ENCODE peak calls at places on chromosome 6, in eight cellular contexts. Y, P, Q, C, S, F, L and M are unnamed samples.
A peak's percentile ranks its signal among the peaks of the same experiment; 100 is the strongest.

GRCh38 chr6:30703821-30704220 is 13.0 kb upstream of the NRM start:
- DNase-seq in Y (no peak), P (no peak), Q (no peak), C (no peak), S (no peak), F (no peak), L (no peak), M (no peak)

GRCh38 chr6:90131614-90132423 is 164.8 kb downstream of the BACH2 start:
- DNase-seq in Y (peak; percentile 8), P (peak; percentile 44), Q (peak; percentile 77), C (peak; percentile 84), S (no peak), F (no peak), L (no peak), M (peak; percentile 13)

GRCh38 chr6:36638579-36638978 is 39.9 kb upstream of the CDKN1A start:
- DNase-seq in Y (no peak), P (no peak), Q (no peak), C (no peak), S (no peak), F (no peak), L (no peak), M (no peak)

GRCh38 chr6:19327684-19328083 is 509.5 kb upstream of the ID4 start:
- DNase-seq in Y (peak; percentile 25), P (no peak), Q (no peak), C (no peak), S (no peak), F (peak; percentile 82), L (no peak), M (no peak)

GRCh38 chr6:118825661-118826060 is 68.3 kb upstream of the ASF1A start:
- DNase-seq in Y (no peak), P (no peak), Q (no peak), C (no peak), S (no peak), F (no peak), L (no peak), M (no peak)

GRCh38 chr6:157772820-157773219 is 50.2 kb upstream of the SNX9 start:
- DNase-seq in Y (no peak), P (no peak), Q (no peak), C (no peak), S (no peak), F (no peak), L (no peak), M (no peak)

GRCh38 chr6:14110001-14110818 is 7.4 kb upstream of the CD83 start:
- DNase-seq in Y (no peak), P (no peak), Q (no peak), C (no peak), S (no peak), F (no peak), L (no peak), M (no peak)

GRCh38 chr6:168785720-168786511 is 344.9 kb downstream of the SMOC2 start:
- DNase-seq in Y (no peak), P (no peak), Q (no peak), C (no peak), S (peak; percentile 7), F (no peak), L (no peak), M (no peak)

GRCh38 chr6:24690561-24690960 is 23.7 kb downstream of the ACOT13 start:
- DNase-seq in Y (no peak), P (no peak), Q (no peak), C (no peak), S (no peak), F (no peak), L (no peak), M (no peak)

GRCh38 chr6:149223934-149224333 is 93.6 kb upstream of the TAB2 start:
- DNase-seq in Y (peak; percentile 39), P (no peak), Q (no peak), C (no peak), S (no peak), F (no peak), L (peak; percentile 14), M (no peak)

GRCh38 chr6:2460216-2460734 is 214.9 kb upstream of the GMDS start:
- DNase-seq in Y (peak; percentile 8), P (no peak), Q (no peak), C (no peak), S (no peak), F (no peak), L (no peak), M (peak; percentile 6)

GRCh38 chr6:145276746-145277145 is 458.6 kb downstream of the EPM2A start:
- DNase-seq in Y (no peak), P (no peak), Q (no peak), C (no peak), S (no peak), F (no peak), L (no peak), M (no peak)

GRCh38 chr6:117674991-117675657 is at the start of gene NUS1:
- DNase-seq in Y (peak; percentile 98), P (peak; percentile 97), Q (peak; percentile 99), C (peak; percentile 97), S (peak; percentile 99), F (peak; percentile 99), L (peak; percentile 97), M (peak; percentile 89)

GRCh38 chr6:163324928-163325784 is 89.4 kb upstream of the QKI start:
- DNase-seq in Y (peak; percentile 56), P (peak; percentile 51), Q (no peak), C (peak; percentile 42), S (no peak), F (no peak), L (peak; percentile 68), M (peak; percentile 63)

GRCh38 chr6:33001685-33002084 is 7.7 kb downstream of the HLA-DOA start:
- DNase-seq in Y (no peak), P (no peak), Q (no peak), C (no peak), S (no peak), F (no peak), L (no peak), M (no peak)

GRCh38 chr6:68635706-68636513 is 828 bp downstream of the ADGRB3 start:
- DNase-seq in Y (peak; percentile 38), P (peak; percentile 14), Q (peak; percentile 55), C (peak; percentile 53), S (peak; percentile 57), F (peak; percentile 54), L (no peak), M (no peak)

GRCh38 chr6:74607934-74608333 is 597.9 kb downstream of the COL12A1 start:
- DNase-seq in Y (peak; percentile 48), P (no peak), Q (no peak), C (peak; percentile 48), S (peak; percentile 23), F (no peak), L (no peak), M (no peak)

GRCh38 chr6:117840541-117840983 is 66.5 kb upstream of the SLC35F1 start:
- DNase-seq in Y (peak; percentile 25), P (no peak), Q (no peak), C (peak; percentile 45), S (peak; percentile 84), F (peak; percentile 80), L (peak; percentile 68), M (no peak)

GRCh38 chr6:167530960-167531359 is 206.1 kb downstream of the TTLL2 start:
- DNase-seq in Y (peak; percentile 35), P (no peak), Q (no peak), C (no peak), S (no peak), F (no peak), L (no peak), M (no peak)

GRCh38 chr6:104639671-104640070 is 220.0 kb downstream of the HACE1 start:
- DNase-seq in Y (peak; percentile 82), P (no peak), Q (no peak), C (peak; percentile 68), S (no peak), F (peak; percentile 21), L (no peak), M (no peak)

GRCh38 chr6:24332306-24332705 is 25.6 kb downstream of the DCDC2 start:
- DNase-seq in Y (peak; percentile 10), P (no peak), Q (no peak), C (no peak), S (no peak), F (no peak), L (peak; percentile 54), M (no peak)

GRCh38 chr6:79894939-79895338 is 52.4 kb downstream of the ELOVL4 start:
- DNase-seq in Y (peak; percentile 6), P (no peak), Q (no peak), C (peak; percentile 22), S (no peak), F (peak; percentile 50), L (no peak), M (no peak)

GRCh38 chr6:30964075-30964474 is 19.4 kb upstream of the MUC21 start:
- DNase-seq in Y (no peak), P (no peak), Q (no peak), C (no peak), S (no peak), F (no peak), L (no peak), M (no peak)

GRCh38 chr6:39527792-39528564 is 197.2 kb downstream of the KIF6 start:
- DNase-seq in Y (no peak), P (no peak), Q (no peak), C (no peak), S (no peak), F (no peak), L (no peak), M (no peak)

GRCh38 chr6:39530201-39530759 is 194.9 kb downstream of the KIF6 start:
- DNase-seq in Y (peak; percentile 32), P (no peak), Q (no peak), C (peak; percentile 31), S (no peak), F (peak; percentile 30), L (no peak), M (no peak)
- H3K27ac ChIP-seq in Y (no peak overlapping the region), P (no peak overlapping the region), Q (no peak overlapping the region), C (no peak overlapping the region), S (no peak overlapping the region), F (no peak overlapping the region), L (no peak overlapping the region), M (no peak overlapping the region)

DNA sequence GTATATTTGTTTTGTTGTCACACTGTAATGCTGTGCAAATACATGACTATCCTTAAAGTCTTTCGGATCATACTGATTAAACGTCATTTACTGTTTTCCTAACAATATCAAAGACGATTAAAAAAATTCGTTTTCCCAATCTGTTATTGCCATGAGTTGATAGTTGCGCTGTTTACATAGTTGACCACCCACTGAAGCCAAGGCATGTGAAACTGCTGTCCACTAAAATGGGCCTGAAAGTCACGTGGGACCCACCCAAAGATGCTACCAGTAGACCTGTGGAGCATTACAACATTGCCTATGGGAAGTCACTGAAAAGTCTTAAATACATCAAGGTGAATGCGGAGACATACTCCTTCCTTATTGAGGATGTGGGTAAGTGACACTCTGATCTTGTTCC is 28.1 kb downstream of the FNDC1 start:
- DNase-seq in Y (no peak), P (no peak), Q (no peak), C (no peak), S (no peak), F (no peak), L (no peak), M (no peak)
- H3K27ac ChIP-seq in Y (no peak overlapping the region), P (no peak overlapping the region), Q (no peak overlapping the region), C (no peak overlapping the region), S (no peak overlapping the region), F (no peak overlapping the region), L (no peak overlapping the region), M (no peak overlapping the region)

GRCh38 chr6:53588816-53589509 is 44.1 kb upstream of the GCLC start:
- DNase-seq in Y (no peak), P (no peak), Q (no peak), C (no peak), S (no peak), F (no peak), L (no peak), M (no peak)
- H3K27ac ChIP-seq in Y (no peak overlapping the region), P (no peak overlapping the region), Q (no peak overlapping the region), C (no peak overlapping the region), S (no peak overlapping the region), F (no peak overlapping the region), L (no peak overlapping the region), M (no peak overlapping the region)

GRCh38 chr6:20684474-20684873 is 150.2 kb downstream of the CDKAL1 start:
- DNase-seq in Y (no peak), P (no peak), Q (no peak), C (no peak), S (no peak), F (no peak), L (no peak), M (no peak)
- H3K27ac ChIP-seq in Y (no peak overlapping the region), P (no peak overlapping the region), Q (no peak overlapping the region), C (no peak overlapping the region), S (no peak overlapping the region), F (no peak overlapping the region), L (no peak overlapping the region), M (no peak overlapping the region)